ENCODE peak calls at places on chromosomes 5 and 9, in five cellular contexts. N is M059J; C is AG08396; V is NCI-H1417; B is central memory CD8-positive, alpha-beta T cell. L is an unnamed sample.

GRCh38 chr5:39080597-39081204 is 6.5 kb upstream of the RICTOR start:
- DNase-seq in V (peak), B (no peak), C (peak), N (peak), L (no peak)

GRCh38 chr9:16627967-16628366 is 242.5 kb downstream of the BNC2 start:
- DNase-seq in B (no peak), C (peak), N (peak), V (no peak), L (peak)

GRCh38 chr5:172658869-172659513 is 17.9 kb downstream of the NEURL1B start:
- DNase-seq in N (no peak), B (no peak), V (no peak), C (no peak), L (no peak)

GRCh38 chr9:87684627-87685204 is 41.2 kb upstream of the CTSL start:
- DNase-seq in C (peak), N (peak), V (no peak), B (no peak), L (no peak)

GRCh38 chr5:157603333-157604190 is 28.0 kb upstream of the ADAM19 start:
- DNase-seq in B (peak), C (peak), V (no peak), N (peak), L (peak)

GRCh38 chr5:62466228-62466627 is 53.7 kb downstream of the IPO11 start:
- DNase-seq in V (no peak), C (no peak), N (no peak), B (no peak), L (no peak)

GRCh38 chr9:5389109-5389732 is 48.5 kb downstream of the PLGRKT start:
- DNase-seq in V (no peak), N (peak), B (no peak), C (peak), L (peak)

GRCh38 chr5:87588316-87588715 is 175.6 kb upstream of the CCNH start:
- DNase-seq in C (no peak), N (no peak), V (no peak), B (no peak), L (no peak)

GRCh38 chr5:172585114-172585513 is 55.9 kb upstream of the NEURL1B start:
- DNase-seq in C (no peak), B (no peak), N (no peak), V (no peak), L (no peak)

GRCh38 chr5:96901384-96901783 is 25.1 kb downstream of the ERAP2 start:
- DNase-seq in V (no peak), C (no peak), B (no peak), N (no peak), L (no peak)

GRCh38 chr9:99411068-99411467 is 189.0 kb downstream of the SEC61B start:
- DNase-seq in N (peak), V (no peak), B (no peak), C (peak), L (no peak)

GRCh38 chr5:175202461-175203065 is 241.4 kb downstream of the DRD1 start:
- DNase-seq in B (no peak), C (peak), N (peak), V (peak), L (peak)

GRCh38 chr9:132008871-132009812 is 70.5 kb downstream of the MED27 start:
- DNase-seq in B (no peak), N (peak), V (no peak), C (no peak), L (no peak)

GRCh38 chr5:82793808-82794419 is 283.3 kb downstream of the TMEM167A start:
- DNase-seq in N (peak), C (peak), V (no peak), B (no peak), L (peak)

GRCh38 chr5:33048315-33048714 is 337.2 kb downstream of the NPR3 start:
- DNase-seq in C (no peak), B (no peak), V (no peak), N (no peak), L (no peak)

GRCh38 chr9:74960548-74960947 is 7.8 kb upstream of the C9orf40 start:
- DNase-seq in C (no peak), V (no peak), N (peak), B (no peak), L (peak)